ENCODE peak calls at places on chromosomes 3 and 15, in four cellular contexts. T is H9, V is neuronal stem cell, H is IMR-90. Y is an unnamed sample.

GRCh38 chr3:48034000-48034516 is 17.8 kb upstream of the MAP4 start:
- DNase-seq in T (no peak), V (no peak), H (peak; percentile 86), Y (peak; percentile 87)

GRCh38 chr3:143302638-143303171 is 183.1 kb downstream of the CHST2 start:
- DNase-seq in T (peak; percentile 38), V (no peak), H (peak; percentile 74), Y (peak; percentile 11)

GRCh38 chr3:123732447-123732846 is 147.6 kb upstream of the HACD2 start:
- DNase-seq in T (no peak), V (no peak), H (peak; percentile 97), Y (no peak)

GRCh38 chr15:78508272-78508671 is 895 bp downstream of the HYKK start:
- DNase-seq in T (no peak), V (no peak), H (no peak), Y (no peak)

GRCh38 chr3:60274646-60275045 is 976.6 kb downstream of the FHIT start:
- DNase-seq in T (no peak), V (no peak), H (no peak), Y (no peak)

GRCh38 chr3:141126661-141127343 is 75.7 kb downstream of the SPSB4 start:
- DNase-seq in T (no peak), V (no peak), H (no peak), Y (no peak)

GRCh38 chr3:110865934-110866333 is 205.7 kb upstream of the NECTIN3 start:
- DNase-seq in T (no peak), V (no peak), H (no peak), Y (no peak)

GRCh38 chr15:67067161-67067853 is 1.9 kb downstream of the SMAD3 start:
- DNase-seq in T (no peak), V (peak; percentile 48), H (peak; percentile 39), Y (peak; percentile 66)

GRCh38 chr15:40452296-40453090 is 11.7 kb downstream of the BAHD1 start:
- DNase-seq in T (no peak), V (no peak), H (no peak), Y (no peak)

GRCh38 chr3:127671523-127672428 is 976 bp upstream of the ABTB1 start:
- DNase-seq in T (no peak), V (no peak), H (no peak), Y (no peak)

GRCh38 chr15:54660356-54660755 is 536.4 kb downstream of the RSL24D1 start:
- DNase-seq in T (no peak), V (no peak), H (no peak), Y (no peak)

GRCh38 chr3:101351834-101352233 is 31.5 kb upstream of the IMPG2 start:
- DNase-seq in T (no peak), V (no peak), H (peak; percentile 6), Y (no peak)

GRCh38 chr3:163943664-163944063 is 1134.6 kb downstream of the SI start:
- DNase-seq in T (no peak), V (no peak), H (no peak), Y (no peak)

GRCh38 chr3:47473391-47473790 is 2.4 kb downstream of the SCAP start:
- DNase-seq in T (no peak), V (no peak), H (no peak), Y (no peak)

GRCh38 chr3:156474560-156475389 is 80.1 kb downstream of the SSR3 start:
- DNase-seq in T (peak; percentile 56), V (peak; percentile 30), H (no peak), Y (peak; percentile 70)

GRCh38 chr3:13188975-13189374 is 115.7 kb upstream of the IQSEC1 start:
- DNase-seq in T (no peak), V (no peak), H (no peak), Y (no peak)

GRCh38 chr15:33678606-33679005 is 289.7 kb upstream of the CHRM5 start:
- DNase-seq in T (no peak), V (no peak), H (no peak), Y (peak; percentile 86)
- H3K18ac ChIP-seq in T (no peak overlapping the region), V (no peak overlapping the region), H (no peak overlapping the region), Y (no peak overlapping the region)

DNA sequence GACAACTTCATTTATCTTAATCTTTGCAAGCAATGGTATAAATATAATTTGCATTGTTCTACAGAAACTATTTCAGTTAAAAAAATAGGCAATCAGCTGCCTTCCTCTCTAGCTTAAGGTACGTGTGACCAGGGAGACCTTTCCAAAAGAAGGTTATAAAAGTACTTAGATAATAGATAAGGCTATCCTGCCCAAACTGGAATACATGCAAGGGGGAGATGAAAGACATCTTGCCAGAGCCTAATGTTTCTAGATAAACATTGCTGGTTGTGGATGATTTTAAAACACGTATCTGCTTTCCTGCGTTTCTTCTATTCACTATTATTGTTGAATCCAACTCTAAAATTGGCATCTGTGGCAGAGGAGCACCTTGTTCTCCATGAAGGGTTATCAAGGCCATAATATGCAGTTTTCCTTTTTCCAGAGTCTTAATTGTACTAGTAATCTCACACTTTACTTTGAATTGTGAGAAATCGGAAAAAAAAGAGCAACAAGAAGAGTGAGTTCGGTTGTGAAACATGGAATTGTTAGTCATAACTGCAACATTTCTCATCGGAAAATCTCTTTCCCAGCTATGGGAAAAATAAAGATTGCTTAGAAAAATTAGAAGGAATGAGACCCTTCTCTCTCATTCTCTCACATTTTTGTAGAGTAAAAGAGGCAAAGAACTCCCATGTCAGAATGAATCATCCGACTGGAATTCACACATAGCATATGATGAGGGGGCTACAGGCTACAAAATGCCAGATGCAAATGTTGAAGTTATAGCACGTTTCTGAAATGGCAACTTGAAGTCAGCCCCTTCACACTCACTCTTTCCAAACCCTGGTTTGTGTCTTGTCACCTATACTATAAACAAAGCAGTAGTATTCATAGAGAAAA is 936.1 kb upstream of the NR2F2 start:
- DNase-seq in T (no peak), V (no peak), H (peak; percentile 82), Y (peak; percentile 83)
- H3K18ac ChIP-seq in T (no peak overlapping the region), V (no peak overlapping the region), H (peak overlapping the region; percentile 61), Y (no peak overlapping the region)

GRCh38 chr3:23219117-23219516 is 16.0 kb downstream of the UBE2E2 start:
- DNase-seq in T (no peak), V (no peak), H (no peak), Y (peak; percentile 51)
- H3K18ac ChIP-seq in T (no peak overlapping the region), V (no peak overlapping the region), H (no peak overlapping the region), Y (peak overlapping the region; percentile 41)

GRCh38 chr15:64502537-64502936 is 42.2 kb downstream of the ZNF609 start:
- DNase-seq in T (no peak), V (no peak), H (peak; percentile 28), Y (no peak)
- H3K18ac ChIP-seq in T (no peak overlapping the region), V (no peak overlapping the region), H (no peak overlapping the region), Y (no peak overlapping the region)

GRCh38 chr3:197298341-197298857 is at the start of gene DLG1:
- DNase-seq in T (peak; percentile 90), V (peak; percentile 88), H (peak; percentile 92), Y (peak; percentile 96)

GRCh38 chr3:197297476-197298340 is 704 bp downstream of the DLG1 start:
- DNase-seq in T (peak; percentile 92), V (peak; percentile 51), H (peak; percentile 82), Y (peak; percentile 93)

GRCh38 chr3:197300361-197300760 is 1.9 kb upstream of the DLG1 start:
- DNase-seq in T (no peak), V (no peak), H (no peak), Y (no peak)

GRCh38 chr3:197297020-197297419 is 1.4 kb downstream of the DLG1 start:
- DNase-seq in T (no peak), V (no peak), H (no peak), Y (no peak)

GRCh38 chr3:197298858-197299854 is 744 bp upstream of the DLG1 start:
- DNase-seq in T (peak; percentile 68), V (peak; percentile 29), H (no peak), Y (peak; percentile 79)
- H3K18ac ChIP-seq in T (no peak overlapping the region), V (no peak overlapping the region), H (no peak overlapping the region), Y (peak overlapping the region; percentile 76)